ENCODE peak calls at places on chromosomes 3 and 15, in six cellular contexts. N is adrenal gland; W is CD4-positive, CD25-positive, alpha-beta regulatory T cell; B is heart left ventricle; U is cardiac muscle cell; Z is HepG2. D is an unnamed sample.

GRCh38 chr3:128081846-128082245 is 29.6 kb downstream of the SEC61A1 start:
- DNase-seq in N (no peak), B (no peak), W (no peak), Z (no peak), U (peak; percentile 30), D (peak; percentile 9)

GRCh38 chr3:159560214-159561004 is 428.2 kb upstream of the IL12A start:
- DNase-seq in N (no peak), Z (no peak), B (no peak), W (no peak), U (no peak), D (no peak)

GRCh38 chr3:86245360-86245759 is 745.6 kb downstream of the VGLL3 start:
- DNase-seq in W (no peak), Z (no peak), B (no peak), U (no peak), N (no peak), D (no peak)

GRCh38 chr3:58072046-58072445 is 63.8 kb downstream of the FLNB start:
- DNase-seq in N (no peak), U (no peak), B (no peak), W (no peak), Z (no peak), D (no peak)

GRCh38 chr3:190305406-190305805 is 16.8 kb downstream of the CLDN1 start:
- DNase-seq in B (no peak), W (no peak), Z (no peak), U (no peak), N (peak; percentile 37), D (no peak)

GRCh38 chr3:70570584-70570983 is 258.1 kb upstream of the MDFIC2 start:
- DNase-seq in U (no peak), N (no peak), Z (no peak), W (no peak), B (no peak), D (no peak)

GRCh38 chr3:115833074-115833473 is 209.8 kb downstream of the GAP43 start:
- DNase-seq in N (no peak), W (no peak), U (peak; percentile 18), Z (no peak), B (no peak), D (no peak)

GRCh38 chr3:12553921-12554391 is 2.9 kb upstream of the MKRN2 start:
- DNase-seq in B (peak; percentile 36), U (peak; percentile 44), N (peak; percentile 16), Z (no peak), W (no peak), D (peak; percentile 68)

GRCh38 chr3:104347281-104347680 is 1019.4 kb upstream of the ALCAM start:
- DNase-seq in U (peak; percentile 6), B (no peak), W (no peak), Z (no peak), N (no peak), D (no peak)

GRCh38 chr3:37290551-37290950 is 116.2 kb upstream of the LRRFIP2 start:
- DNase-seq in N (no peak), W (no peak), Z (no peak), B (no peak), U (peak; percentile 23), D (no peak)

GRCh38 chr3:178002113-178002512 is 534.1 kb upstream of the KCNMB2 start:
- DNase-seq in U (no peak), W (no peak), Z (no peak), N (no peak), B (no peak), D (no peak)

GRCh38 chr15:90650117-90650955 is 66.8 kb upstream of the BLM start:
- DNase-seq in N (no peak), U (peak; percentile 52), W (no peak), Z (no peak), B (no peak), D (no peak)

GRCh38 chr3:172530566-172530965 is 7.3 kb upstream of the TNFSF10 start:
- DNase-seq in N (peak; percentile 54), W (no peak), Z (no peak), B (no peak), U (peak; percentile 77), D (no peak)

DNA sequence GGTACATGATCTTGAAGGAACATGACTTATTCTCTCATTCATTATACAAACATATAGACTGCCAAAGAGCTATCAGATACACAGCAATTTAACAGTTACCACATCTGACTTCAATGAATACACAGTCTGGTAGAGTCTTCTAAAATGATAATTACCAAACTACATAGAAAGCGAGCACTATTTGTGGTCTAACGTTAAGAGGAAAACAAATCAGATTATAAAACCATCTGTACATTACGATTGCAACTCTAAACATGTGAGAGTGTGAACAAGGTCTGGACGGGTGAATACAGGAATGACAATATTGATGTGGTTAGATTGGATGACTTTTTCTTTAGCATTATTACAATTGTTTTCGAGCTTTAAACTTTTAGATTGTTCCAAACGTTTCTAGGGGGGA is 16.3 kb downstream of the CX3CR1 start:
- DNase-seq in U (no peak), Z (no peak), N (no peak), B (no peak), W (no peak), D (no peak)
- H3K27ac ChIP-seq in U (no peak overlapping the region), Z (no peak overlapping the region), N (no peak overlapping the region), B (no peak overlapping the region), W (no peak overlapping the region), D (no peak overlapping the region)

GRCh38 chr3:4985330-4986174 is 6.3 kb downstream of the BHLHE40 start:
- DNase-seq in W (no peak), U (peak; percentile 61), Z (peak; percentile 83), B (peak; percentile 65), N (peak; percentile 72), D (no peak)

GRCh38 chr3:4984511-4984864 is 5.3 kb downstream of the BHLHE40 start:
- DNase-seq in W (no peak), U (no peak), Z (no peak), N (peak; percentile 24), B (no peak), D (no peak)

GRCh38 chr3:4982773-4983738 is 3.8 kb downstream of the BHLHE40 start:
- DNase-seq in U (no peak), N (peak; percentile 50), W (no peak), Z (no peak), B (no peak), D (no peak)

GRCh38 chr3:4981688-4982494 is 2.7 kb downstream of the BHLHE40 start:
- DNase-seq in W (no peak), Z (peak; percentile 70), B (no peak), U (peak; percentile 81), N (peak; percentile 66), D (peak; percentile 64)

DNA sequence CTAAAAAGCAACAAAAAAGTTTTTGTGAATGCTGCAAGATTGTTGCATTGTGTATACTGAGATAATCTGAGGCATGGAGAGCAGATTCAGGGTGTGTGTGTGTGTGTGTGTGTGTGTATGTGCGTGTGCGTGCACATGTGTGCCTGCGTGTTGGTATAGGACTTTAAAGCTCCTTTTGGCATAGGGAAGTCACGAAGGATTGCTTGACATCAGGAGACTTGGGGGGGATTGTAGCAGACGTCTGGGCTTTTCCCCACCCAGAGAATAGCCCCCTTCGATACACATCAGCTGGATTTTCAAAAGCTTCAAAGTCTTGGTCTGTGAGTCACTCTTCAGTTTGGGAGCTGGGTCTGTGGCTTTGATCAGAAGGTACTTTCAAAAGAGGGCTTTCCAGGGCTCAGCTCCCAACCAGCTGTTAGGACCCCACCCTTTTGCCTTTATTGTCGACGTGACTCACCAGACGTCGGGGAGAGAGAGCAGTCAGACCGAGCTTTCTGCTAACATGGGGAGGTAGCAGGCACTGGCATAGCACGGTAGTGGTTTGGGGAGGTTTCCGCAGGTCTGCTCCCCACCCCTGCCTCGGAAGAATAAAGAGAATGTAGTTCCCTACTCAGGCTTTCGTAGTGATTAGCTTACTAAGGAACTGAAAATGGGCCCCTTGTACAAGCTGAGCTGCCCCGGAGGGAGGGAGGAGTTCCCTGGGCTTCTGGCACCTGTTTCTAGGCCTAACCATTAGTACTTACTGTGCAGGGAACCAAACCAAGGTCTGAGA is 4.7 kb downstream of the BHLHE40 start:
- DNase-seq in Z (no peak), U (peak; percentile 66), B (peak; percentile 45), W (peak; percentile 43), N (peak; percentile 46), D (peak; percentile 81)
- H3K27ac ChIP-seq in Z (peak overlapping the region; percentile 23), U (no peak overlapping the region), B (peak overlapping the region; percentile 99), W (peak overlapping the region; percentile 47), N (peak overlapping the region; percentile 89), D (peak overlapping the region; percentile 91)

GRCh38 chr3:11226042-11226370 is 46.2 kb upstream of the ATG7 start:
- DNase-seq in N (no peak), B (no peak), W (no peak), U (no peak), Z (no peak), D (peak; percentile 87)
- H3K27ac ChIP-seq in N (peak overlapping the region; percentile 80), B (peak overlapping the region; percentile 64), W (no peak overlapping the region), U (no peak overlapping the region), Z (no peak overlapping the region), D (peak overlapping the region; percentile 92)

DNA sequence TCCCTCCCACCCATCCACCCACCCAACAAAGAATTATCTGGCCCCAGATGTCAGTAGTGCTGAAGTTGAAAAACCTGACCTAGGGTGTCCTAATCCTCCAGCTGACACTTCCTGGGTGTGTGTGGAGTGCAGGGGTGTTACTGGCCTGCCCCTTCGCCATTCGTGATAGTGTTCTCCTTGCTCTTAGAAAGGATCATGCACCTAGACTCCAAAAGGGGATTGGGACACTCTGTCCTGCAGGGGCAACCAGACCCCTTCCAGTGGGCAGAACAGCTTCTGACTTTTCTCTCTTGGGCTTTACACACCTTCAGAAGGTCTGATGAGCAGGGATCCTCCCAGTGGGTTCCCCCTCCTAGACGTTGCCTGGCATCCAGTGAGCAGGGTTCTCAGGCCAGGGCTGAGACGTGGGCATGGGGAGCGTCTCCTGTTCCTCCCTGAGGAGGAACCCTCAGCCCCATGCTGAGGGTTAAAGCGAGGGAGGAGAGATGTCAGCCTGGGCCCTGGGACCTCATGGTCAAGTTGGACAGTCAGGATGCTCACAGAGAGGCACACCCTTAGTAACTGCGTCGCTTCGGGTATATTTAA is 75.0 kb downstream of the AAGAB start:
- DNase-seq in Z (no peak), U (no peak), N (no peak), B (no peak), W (no peak), D (no peak)
- H3K27ac ChIP-seq in Z (no peak overlapping the region), U (peak overlapping the region; percentile 93), N (no peak overlapping the region), B (no peak overlapping the region), W (no peak overlapping the region), D (no peak overlapping the region)

DNA sequence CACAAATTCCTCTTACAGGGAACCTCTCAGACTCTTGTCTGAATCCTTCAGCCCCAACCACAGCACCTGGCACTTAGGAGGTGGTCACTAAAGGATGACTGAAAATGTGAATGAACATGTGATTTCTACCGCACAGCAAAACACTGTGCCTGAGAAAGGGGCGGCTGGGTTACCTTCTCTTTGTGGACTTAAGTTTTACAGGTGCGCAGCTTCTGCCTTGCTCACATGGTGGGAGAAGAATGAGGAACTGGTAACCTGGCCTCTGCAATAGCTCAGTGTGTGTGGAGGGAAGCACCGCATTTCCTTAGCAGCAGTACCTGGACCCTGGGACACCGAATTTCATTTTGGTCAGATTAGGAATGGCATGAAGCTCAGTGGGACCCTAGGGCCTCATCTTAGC is 9.8 kb upstream of the ETV5 start:
- DNase-seq in N (no peak), Z (no peak), B (no peak), U (no peak), W (no peak), D (no peak)
- H3K27ac ChIP-seq in N (no peak overlapping the region), Z (no peak overlapping the region), B (no peak overlapping the region), U (no peak overlapping the region), W (no peak overlapping the region), D (no peak overlapping the region)

DNA sequence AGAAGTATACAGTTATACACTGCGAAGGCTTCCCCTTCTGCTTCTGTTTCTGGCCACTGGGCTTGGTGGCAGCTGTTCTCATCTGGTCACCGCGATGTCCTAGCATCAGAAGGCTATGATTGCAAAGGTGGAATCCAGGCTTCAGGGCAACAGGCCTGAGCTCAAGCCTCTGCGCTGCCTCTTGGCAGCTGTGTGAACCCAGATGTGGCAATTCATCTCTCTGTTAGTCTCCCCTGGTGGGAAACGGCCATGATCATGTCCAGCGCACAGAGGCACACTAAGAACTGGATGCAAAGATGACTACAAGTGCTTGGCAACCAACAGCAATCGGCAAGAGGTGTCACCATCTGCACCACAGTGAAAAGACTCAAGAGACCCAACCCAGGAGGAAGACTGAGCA is 78.9 kb downstream of the PCSK6 start:
- DNase-seq in Z (no peak), W (no peak), N (no peak), B (no peak), U (no peak), D (no peak)
- H3K27ac ChIP-seq in Z (no peak overlapping the region), W (no peak overlapping the region), N (no peak overlapping the region), B (no peak overlapping the region), U (no peak overlapping the region), D (no peak overlapping the region)